ENCODE peak calls at places on chromosomes 7 and 10, in seven cellular contexts. H is left ventricle myocardium inferior, S is mesothelial cell of epicardium, B is cardiac muscle cell, W is AG10803, O is brain microvascular endothelial cell, Q is LNCaP clone FGC. N is an unnamed sample.

GRCh38 chr10:121961456-121961855 is 13.6 kb downstream of the NSMCE4A start:
- DNase-seq in H (no peak), S (no peak), B (no peak), W (no peak), O (no peak), Q (no peak), N (no peak)

GRCh38 chr7:31051598-31052503 is at the start of gene ADCYAP1R1:
- DNase-seq in H (peak), S (no peak), B (peak), W (no peak), O (no peak), Q (no peak), N (peak)

GRCh38 chr7:39700932-39701331 is 77.6 kb downstream of the RALA start:
- DNase-seq in H (peak), S (no peak), B (no peak), W (no peak), O (no peak), Q (no peak), N (no peak)

GRCh38 chr7:86968618-86969017 is 90.8 kb downstream of the ELAPOR2 start:
- DNase-seq in H (no peak), S (no peak), B (no peak), W (no peak), O (no peak), Q (peak), N (no peak)

GRCh38 chr7:136009488-136010079 is 32.4 kb upstream of the MTPN start:
- DNase-seq in H (no peak), S (no peak), B (peak), W (peak), O (peak), Q (no peak), N (no peak)

GRCh38 chr7:150716368-150716767 is at the start of gene GIMAP1:
- DNase-seq in H (peak), S (no peak), B (no peak), W (no peak), O (no peak), Q (no peak), N (no peak)

GRCh38 chr10:12042409-12042796 is 206 bp downstream of the UPF2 start:
- DNase-seq in H (no peak), S (peak), B (peak), W (no peak), O (no peak), Q (no peak), N (peak)

GRCh38 chr7:142002179-142002578 is 6.5 kb downstream of the MGAM start:
- DNase-seq in H (no peak), S (no peak), B (no peak), W (no peak), O (no peak), Q (no peak), N (no peak)

GRCh38 chr7:134920026-134920758 is 66.1 kb upstream of the AGBL3 start:
- DNase-seq in H (no peak), S (no peak), B (no peak), W (peak), O (peak), Q (no peak), N (no peak)

GRCh38 chr7:78607099-78607498 is 808.5 kb downstream of the PHTF2 start:
- DNase-seq in H (no peak), S (no peak), B (no peak), W (no peak), O (peak), Q (no peak), N (no peak)

GRCh38 chr7:73899731-73900142 is 38.8 kb downstream of the TMEM270 start:
- DNase-seq in H (no peak), S (no peak), B (no peak), W (peak), O (peak), Q (no peak), N (no peak)

GRCh38 chr7:154902600-154903082 is 100.3 kb downstream of the PAXIP1 start:
- DNase-seq in H (no peak), S (no peak), B (no peak), W (no peak), O (no peak), Q (no peak), N (no peak)

GRCh38 chr10:63703113-63703670 is 182.0 kb downstream of the REEP3 start:
- DNase-seq in H (no peak), S (no peak), B (no peak), W (peak), O (no peak), Q (no peak), N (no peak)

GRCh38 chr10:78390051-78390450 is 356.4 kb downstream of the RPS24 start:
- DNase-seq in H (no peak), S (no peak), B (no peak), W (no peak), O (no peak), Q (no peak), N (no peak)

GRCh38 chr10:124892905-124893304 is 49.0 kb upstream of the ZRANB1 start:
- DNase-seq in H (no peak), S (no peak), B (no peak), W (no peak), O (no peak), Q (peak), N (no peak)

GRCh38 chr7:20298486-20298901 is 32.2 kb upstream of the ITGB8 start:
- DNase-seq in H (no peak), S (no peak), B (no peak), W (peak), O (no peak), Q (no peak), N (no peak)

GRCh38 chr7:20296444-20296843 is 34.3 kb upstream of the ITGB8 start:
- DNase-seq in H (no peak), S (no peak), B (no peak), W (no peak), O (no peak), Q (no peak), N (no peak)

GRCh38 chr7:20301311-20301939 is 29.3 kb upstream of the ITGB8 start:
- DNase-seq in H (no peak), S (no peak), B (no peak), W (no peak), O (peak), Q (no peak), N (no peak)

GRCh38 chr7:20299647-20300312 is 30.9 kb upstream of the ITGB8 start:
- DNase-seq in H (no peak), S (no peak), B (no peak), W (peak), O (peak), Q (no peak), N (no peak)

DNA sequence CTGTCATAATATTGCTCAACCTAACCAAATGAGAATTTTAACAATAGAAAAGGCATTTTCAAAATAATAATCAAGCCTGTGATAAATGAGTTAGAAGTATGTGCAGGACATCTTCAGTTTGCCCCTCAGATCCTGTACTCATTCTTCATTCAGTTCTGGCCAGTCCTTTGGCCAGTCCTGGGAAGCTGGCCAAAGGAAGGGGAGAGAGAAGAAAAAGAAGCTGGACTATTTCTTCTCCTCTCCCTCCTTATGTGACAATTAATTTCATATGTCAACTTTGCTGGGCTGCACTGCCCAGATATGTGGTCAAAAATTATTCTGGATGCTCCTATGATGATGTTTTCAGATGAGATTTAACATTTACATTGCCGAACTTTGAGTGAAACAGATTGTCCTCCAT is 31.6 kb upstream of the ITGB8 start:
- DNase-seq in H (no peak), S (no peak), B (no peak), W (peak), O (no peak), Q (no peak), N (no peak)
- TF ChIP-seq CTCF in H (no peak), S (no peak), B (no peak), W (no peak), O (no peak), Q (no peak), N (no peak)

GRCh38 chr7:93622036-93622714 is 47.7 kb upstream of the CALCR start:
- DNase-seq in H (no peak), S (no peak), B (peak), W (peak), O (peak), Q (no peak), N (no peak)
- TF ChIP-seq CTCF in H (peak), S (peak), B (peak), W (peak), O (peak), Q (peak), N (peak)

GRCh38 chr10:71749396-71749795 is 23.9 kb downstream of the VSIR start:
- DNase-seq in H (no peak), S (no peak), B (no peak), W (no peak), O (no peak), Q (no peak), N (no peak)

GRCh38 chr10:71747039-71747807 is 26.1 kb downstream of the VSIR start:
- DNase-seq in H (no peak), S (no peak), B (no peak), W (no peak), O (no peak), Q (no peak), N (no peak)

GRCh38 chr10:71747808-71748523 is 25.4 kb downstream of the VSIR start:
- DNase-seq in H (peak), S (no peak), B (no peak), W (no peak), O (no peak), Q (no peak), N (no peak)

GRCh38 chr10:71750124-71750841 is 23.0 kb downstream of the VSIR start:
- DNase-seq in H (no peak), S (no peak), B (no peak), W (no peak), O (no peak), Q (no peak), N (no peak)

GRCh38 chr10:71748671-71749191 is 24.6 kb downstream of the VSIR start:
- DNase-seq in H (peak), S (no peak), B (no peak), W (no peak), O (no peak), Q (no peak), N (no peak)
- TF ChIP-seq CTCF in H (peak), S (no peak), B (no peak), W (no peak), O (no peak), Q (no peak), N (no peak)

GRCh38 chr7:35725280-35725680 is 30.3 kb upstream of the HERPUD2 start:
- DNase-seq in H (no peak), S (no peak), B (no peak), W (no peak), O (no peak), Q (no peak), N (no peak)
- TF ChIP-seq CTCF in H (no peak), S (no peak), B (no peak), W (no peak), O (no peak), Q (no peak), N (no peak)

N was measured in progenitor cell of endocrine pancreas.